ENCODE peak calls at places on chromosome 9, in five cellular contexts. X, B, S, P and L are unnamed samples. For H3K36me3, the result is how much of the 10 kb centered on the place peaks cover.

GRCh38 chr9:4573634-4574391 is 83.5 kb downstream of the SLC1A1 start:
- DNase-seq in X (no peak), B (no peak), S (no peak), P (no peak), L (no peak)

GRCh38 chr9:85431396-85432102 is 310.2 kb downstream of the AGTPBP1 start:
- DNase-seq in X (no peak), B (no peak), S (no peak), P (no peak), L (no peak)

GRCh38 chr9:12723409-12724028 is 30.3 kb downstream of the TYRP1 start:
- DNase-seq in X (no peak), B (no peak), S (no peak), P (peak), L (no peak)

GRCh38 chr9:126618200-126618589 is 4.5 kb downstream of the LMX1B start:
- DNase-seq in X (no peak), B (no peak), S (no peak), P (no peak), L (no peak)

GRCh38 chr9:104209387-104209786 is 115.3 kb downstream of the SMC2 start:
- DNase-seq in X (no peak), B (no peak), S (no peak), P (no peak), L (no peak)

GRCh38 chr9:119167876-119168275 is 201.4 kb downstream of the BRINP1 start:
- DNase-seq in X (no peak), B (no peak), S (no peak), P (no peak), L (no peak)

GRCh38 chr9:76649894-76650293 is 114.3 kb upstream of the PCA3 start:
- DNase-seq in X (no peak), B (no peak), S (no peak), P (no peak), L (no peak)

GRCh38 chr9:107932036-107932435 is 442.5 kb upstream of the KLF4 start:
- DNase-seq in X (no peak), B (no peak), S (no peak), P (no peak), L (no peak)

GRCh38 chr9:129487658-129488483 is 133.0 kb downstream of the C9orf50 start:
- DNase-seq in X (peak), B (peak), S (no peak), P (no peak), L (no peak)

DNA sequence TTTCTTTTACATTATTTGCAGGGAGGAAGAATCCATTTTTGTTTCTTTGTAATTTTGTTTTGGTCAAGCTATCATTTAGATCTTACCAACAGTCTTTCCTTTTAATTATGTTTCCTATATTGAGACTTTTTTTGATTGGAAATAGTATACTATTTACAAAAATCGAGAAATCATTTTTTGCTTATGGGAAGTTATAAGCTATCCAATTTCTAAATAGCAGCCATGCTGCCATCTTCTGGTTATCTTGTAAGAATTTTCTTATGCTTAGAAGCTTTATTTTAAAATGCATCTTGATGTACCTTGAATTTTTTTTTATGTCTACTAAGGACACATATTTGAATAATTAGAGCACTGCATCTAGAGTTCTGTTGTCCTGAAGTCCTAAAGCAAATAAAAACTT is 821.2 kb downstream of the PTPRD start:
- DNase-seq in X (no peak), B (no peak), S (no peak), P (peak), L (peak)
- TF ChIP-seq CTCF in X (peak), B (no peak), S (no peak), P (peak), L (peak)

DNA sequence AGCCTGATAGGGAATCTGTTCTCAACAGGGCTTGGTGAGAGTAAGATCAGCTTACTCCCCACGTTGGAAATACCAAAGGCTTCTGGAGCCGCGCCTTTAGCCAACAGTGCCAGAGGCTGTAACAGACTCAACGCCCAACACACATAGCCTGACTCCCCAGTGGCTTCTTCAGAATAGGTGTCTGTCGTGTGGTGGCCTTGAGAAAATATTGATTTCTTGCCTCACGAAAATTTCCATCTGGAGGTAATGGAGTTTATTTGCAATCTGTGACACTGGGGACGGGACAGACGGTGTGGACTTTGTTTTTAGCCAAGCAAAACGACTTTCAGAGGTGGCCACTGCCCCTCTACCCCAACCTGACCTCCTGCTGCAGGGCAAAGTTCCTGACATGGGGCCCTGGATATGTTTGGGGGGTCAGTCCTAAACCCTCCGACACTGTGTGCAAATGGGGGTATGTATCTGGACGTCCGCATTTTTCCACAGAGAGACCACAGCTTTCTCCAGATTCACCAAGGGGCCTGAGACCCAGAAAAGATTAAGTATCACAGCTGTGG is 189.3 kb downstream of the CDK5RAP2 start:
- DNase-seq in X (no peak), B (no peak), S (no peak), P (no peak), L (no peak)
- H3K36me3 ChIP-seq in X (half or more), B (under half), S (under half), P (under half), L (under half)

DNA sequence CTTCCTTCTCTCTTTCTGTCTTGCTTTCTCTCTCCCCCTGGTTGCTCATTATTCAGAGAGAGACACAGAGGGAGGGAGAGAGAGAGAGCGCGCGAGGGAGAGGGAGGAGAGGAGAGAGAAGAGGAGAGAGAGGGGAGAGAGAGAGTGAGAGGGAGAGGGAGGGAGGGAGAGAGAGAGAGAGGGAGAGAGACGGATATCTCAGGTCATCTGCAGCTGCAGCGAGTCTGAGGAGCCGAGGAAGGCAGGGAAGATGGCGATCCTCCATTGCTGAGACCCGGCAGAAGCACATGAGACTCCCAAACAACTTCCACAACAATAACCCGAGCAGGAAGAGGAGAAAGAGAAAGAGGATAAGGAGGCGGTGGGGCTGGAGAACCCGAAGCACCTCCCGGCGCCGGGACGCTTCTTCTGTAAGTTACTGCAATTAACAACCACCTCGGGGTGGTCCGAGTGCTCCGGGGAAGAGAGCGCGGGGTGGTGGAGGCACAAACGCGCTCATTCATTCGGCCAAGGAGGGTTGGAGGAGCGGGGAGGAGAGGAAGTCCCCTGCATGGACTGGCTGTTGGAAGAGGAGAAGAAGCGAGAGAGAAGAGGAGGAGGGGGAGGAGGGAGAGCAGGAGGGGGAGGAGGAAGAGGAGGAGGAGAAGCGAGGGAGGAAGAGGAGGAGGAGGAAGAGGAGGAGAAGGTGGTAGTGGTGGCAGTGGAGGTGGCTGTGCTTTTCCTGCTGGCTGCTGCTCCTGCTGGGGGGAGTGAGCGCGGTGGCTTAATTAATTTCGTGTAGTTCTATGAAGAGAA is at the start of gene ZNF462:
- DNase-seq in X (peak), B (no peak), S (no peak), P (peak), L (no peak)
- TF ChIP-seq CTCF in X (no peak), B (no peak), S (no peak), P (no peak), L (no peak)

GRCh38 chr9:92044945-92045344 is 70.3 kb downstream of the SPTLC1 start:
- DNase-seq in X (no peak), B (no peak), S (no peak), P (no peak), L (no peak)
- H3K36me3 ChIP-seq in X (half or more), B (under half), S (under half), P (under half), L (under half)

DNA sequence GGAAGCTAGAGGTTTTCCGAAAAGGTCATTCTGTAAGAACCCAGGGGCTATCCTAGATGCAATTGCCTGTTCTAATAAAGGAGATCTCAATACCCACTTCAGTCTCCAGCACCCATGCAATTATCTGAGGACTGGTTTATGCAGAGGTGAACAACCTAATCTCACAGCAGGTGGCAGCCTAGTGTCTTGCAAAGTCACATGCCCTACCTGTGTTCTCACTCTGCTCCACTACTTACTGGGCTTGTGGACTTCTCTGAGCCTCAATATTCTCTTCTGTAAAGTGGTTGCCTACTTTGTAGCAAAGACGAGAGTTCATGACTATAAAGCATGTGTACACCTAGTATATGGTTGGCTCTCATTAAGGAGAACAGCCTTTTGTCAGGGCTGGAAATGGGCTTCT is 21.0 kb upstream of the ALDH1B1 start:
- DNase-seq in X (no peak), B (no peak), S (peak), P (peak), L (no peak)
- TF ChIP-seq CTCF in X (no peak), B (peak), S (peak), P (peak), L (peak)